ENCODE peak calls at places on chromosomes 16 and 17, in six cellular contexts. P, G, L, S, O and N are unnamed samples.

GRCh38 chr16:10441726-10442125 is 55.9 kb downstream of the ATF7IP2 start:
- DNase-seq in P (no peak), G (no peak), L (no peak), S (no peak), O (no peak), N (no peak)

GRCh38 chr17:60065136-60065535 is 13.6 kb downstream of the HEATR6 start:
- DNase-seq in P (no peak), G (no peak), L (no peak), S (no peak), O (no peak), N (no peak)

GRCh38 chr16:71628810-71629209 is 2.8 kb downstream of the MARVELD3 start:
- DNase-seq in P (no peak), G (no peak), L (no peak), S (no peak), O (no peak), N (no peak)

GRCh38 chr16:3716831-3717234 is 491 bp downstream of the TRAP1 start:
- DNase-seq in P (peak), G (no peak), L (no peak), S (peak), O (peak), N (no peak)

GRCh38 chr17:76867578-76868175 is 527 bp upstream of the MGAT5B start:
- DNase-seq in P (no peak), G (no peak), L (no peak), S (no peak), O (no peak), N (no peak)

GRCh38 chr16:5336898-5337297 is 239.3 kb upstream of the EEF2KMT start:
- DNase-seq in P (no peak), G (no peak), L (no peak), S (no peak), O (no peak), N (no peak)

GRCh38 chr16:68909099-68909733 is 65.9 kb downstream of the TANGO6 start:
- DNase-seq in P (no peak), G (no peak), L (no peak), S (no peak), O (no peak), N (no peak)

GRCh38 chr17:28612936-28613872 is 781 bp downstream of the RSKR start:
- DNase-seq in P (no peak), G (no peak), L (peak), S (peak), O (no peak), N (no peak)

GRCh38 chr16:81528258-81528657 is 83.7 kb downstream of the CMIP start:
- DNase-seq in P (no peak), G (no peak), L (no peak), S (no peak), O (no peak), N (no peak)

GRCh38 chr16:19717319-19717718 is 708 bp downstream of the KNOP1 start:
- DNase-seq in P (no peak), G (no peak), L (no peak), S (no peak), O (no peak), N (no peak)

GRCh38 chr17:73091410-73091769 is 1.1 kb downstream of the SLC39A11 start:
- DNase-seq in P (no peak), G (no peak), L (no peak), S (no peak), O (no peak), N (no peak)

GRCh38 chr16:62700456-62701280 is 664.4 kb upstream of the CDH8 start:
- DNase-seq in P (no peak), G (no peak), L (no peak), S (no peak), O (no peak), N (no peak)

GRCh38 chr17:82358467-82359350 is at the start of gene TEX19:
- DNase-seq in P (no peak), G (no peak), L (no peak), S (no peak), O (peak), N (no peak)

GRCh38 chr16:66918803-66919568 is at the start of gene CDH16:
- DNase-seq in P (no peak), G (no peak), L (no peak), S (no peak), O (no peak), N (no peak)

GRCh38 chr17:72656114-72656763 is 436.2 kb downstream of the SLC39A11 start:
- DNase-seq in P (no peak), G (no peak), L (no peak), S (no peak), O (no peak), N (no peak)

GRCh38 chr16:85570213-85570734 is 42.8 kb upstream of the GSE1 start:
- DNase-seq in P (no peak), G (no peak), L (peak), S (no peak), O (no peak), N (no peak)

GRCh38 chr16:57277586-57277985 is 6.9 kb downstream of the PLLP start:
- DNase-seq in P (no peak), G (no peak), L (peak), S (peak), O (peak), N (no peak)

GRCh38 chr17:43392397-43392796 is 6.4 kb upstream of the ARL4D start:
- DNase-seq in P (no peak), G (no peak), L (no peak), S (no peak), O (no peak), N (no peak)

GRCh38 chr17:4843451-4843850 is 10.3 kb downstream of the MINK1 start:
- DNase-seq in P (no peak), G (no peak), L (no peak), S (no peak), O (no peak), N (no peak)

GRCh38 chr16:10616744-10617640 is 36.6 kb upstream of the EMP2 start:
- DNase-seq in P (no peak), G (no peak), L (no peak), S (no peak), O (no peak), N (no peak)

GRCh38 chr16:69236319-69236718 is 49.4 kb downstream of the SNTB2 start:
- DNase-seq in P (no peak), G (no peak), L (no peak), S (no peak), O (no peak), N (no peak)

GRCh38 chr17:73639926-73640325 is 4.3 kb downstream of the SDK2 start:
- DNase-seq in P (no peak), G (no peak), L (no peak), S (no peak), O (no peak), N (no peak)

GRCh38 chr17:16283705-16284104 is 66.7 kb downstream of the PIGL start:
- DNase-seq in P (no peak), G (no peak), L (no peak), S (no peak), O (no peak), N (no peak)

GRCh38 chr17:74862108-74862901 is 2.6 kb upstream of the GRIN2C start:
- DNase-seq in P (no peak), G (no peak), L (peak), S (peak), O (no peak), N (peak)

GRCh38 chr17:64386412-64387144 is 4.1 kb downstream of the PECAM1 start:
- DNase-seq in P (no peak), G (no peak), L (no peak), S (no peak), O (no peak), N (no peak)

GRCh38 chr17:19508327-19508867 is 25.3 kb upstream of the SLC47A1 start:
- DNase-seq in P (no peak), G (no peak), L (no peak), S (peak), O (no peak), N (no peak)

GRCh38 chr16:1420111-1420539 is 422 bp downstream of the UQCC4 start:
- DNase-seq in P (no peak), G (no peak), L (no peak), S (no peak), O (no peak), N (no peak)